ENCODE peak calls at places on chromosome 14, in seven cellular contexts. One of them, this sample, is unnamed.
A peak's percentile ranks its signal among the peaks of the same experiment; 100 is the strongest.

GRCh38 chr14:71454513-71455332 is 477.5 kb upstream of the RGS6 start:
- DNase-seq in A549: no peak
- DNase-seq in IMR-90: no peak
- DNase-seq in NB4: no peak
- DNase-seq in ovary: no peak
- DNase-seq in esophagus squamous epithelium: no peak
- DNase-seq in transverse colon: no peak
- DNase-seq in this sample: no peak

GRCh38 chr14:50233335-50234250 is 2.2 kb upstream of the SOS2 start:
- DNase-seq in IMR-90: no peak
- DNase-seq in A549: no peak
- DNase-seq in esophagus squamous epithelium: no peak
- DNase-seq in NB4: no peak
- DNase-seq in ovary: no peak
- DNase-seq in transverse colon: no peak
- DNase-seq in this sample: no peak

GRCh38 chr14:65173973-65174693 is 71.8 kb upstream of the MAX start:
- DNase-seq in esophagus squamous epithelium: no peak
- DNase-seq in NB4: no peak
- DNase-seq in A549: no peak
- DNase-seq in ovary: peak; percentile 48
- DNase-seq in transverse colon: no peak
- DNase-seq in IMR-90: no peak
- DNase-seq in this sample: no peak

GRCh38 chr14:104458845-104459244 is 120.7 kb upstream of the C14orf180 start:
- DNase-seq in NB4: no peak
- DNase-seq in IMR-90: no peak
- DNase-seq in esophagus squamous epithelium: no peak
- DNase-seq in ovary: peak; percentile 7
- DNase-seq in transverse colon: no peak
- DNase-seq in A549: no peak
- DNase-seq in this sample: no peak

GRCh38 chr14:36317650-36318049 is 2.8 kb downstream of the MBIP start:
- DNase-seq in transverse colon: no peak
- DNase-seq in IMR-90: peak; percentile 11
- DNase-seq in NB4: no peak
- DNase-seq in ovary: no peak
- DNase-seq in esophagus squamous epithelium: no peak
- DNase-seq in A549: peak; percentile 5
- DNase-seq in this sample: no peak

GRCh38 chr14:40447032-40447431 is 1014.8 kb upstream of the FBXO33 start:
- DNase-seq in NB4: no peak
- DNase-seq in transverse colon: no peak
- DNase-seq in ovary: no peak
- DNase-seq in IMR-90: no peak
- DNase-seq in esophagus squamous epithelium: no peak
- DNase-seq in A549: no peak
- DNase-seq in this sample: no peak

GRCh38 chr14:93042968-93043940 is 72.5 kb downstream of the ITPK1 start:
- DNase-seq in ovary: no peak
- DNase-seq in esophagus squamous epithelium: no peak
- DNase-seq in A549: peak; percentile 90
- DNase-seq in transverse colon: peak; percentile 92
- DNase-seq in IMR-90: peak; percentile 63
- DNase-seq in NB4: no peak
- DNase-seq in this sample: peak; percentile 88

GRCh38 chr14:49944501-49944900 is 51.6 kb downstream of the ARF6 start:
- DNase-seq in ovary: no peak
- DNase-seq in IMR-90: no peak
- DNase-seq in A549: no peak
- DNase-seq in NB4: no peak
- DNase-seq in esophagus squamous epithelium: no peak
- DNase-seq in transverse colon: no peak
- DNase-seq in this sample: no peak

GRCh38 chr14:30621354-30621953 is 665 bp upstream of the SCFD1 start:
- DNase-seq in transverse colon: peak; percentile 34
- DNase-seq in NB4: peak; percentile 48
- DNase-seq in ovary: no peak
- DNase-seq in A549: no peak
- DNase-seq in IMR-90: peak; percentile 3
- DNase-seq in esophagus squamous epithelium: peak; percentile 4
- DNase-seq in this sample: no peak

GRCh38 chr14:64787619-64788018 is 83.4 kb downstream of the PLEKHG3 start:
- DNase-seq in A549: no peak
- DNase-seq in NB4: no peak
- DNase-seq in esophagus squamous epithelium: no peak
- DNase-seq in IMR-90: no peak
- DNase-seq in ovary: no peak
- DNase-seq in transverse colon: no peak
- DNase-seq in this sample: no peak

GRCh38 chr14:65044596-65044959 is 57.7 kb downstream of the MAX start:
- DNase-seq in ovary: no peak
- DNase-seq in A549: no peak
- DNase-seq in transverse colon: peak; percentile 15
- DNase-seq in esophagus squamous epithelium: no peak
- DNase-seq in NB4: peak; percentile 99
- DNase-seq in IMR-90: no peak
- DNase-seq in this sample: no peak

GRCh38 chr14:79567306-79567705 is 644.0 kb downstream of the DIO2 start:
- DNase-seq in NB4: no peak
- DNase-seq in transverse colon: no peak
- DNase-seq in esophagus squamous epithelium: no peak
- DNase-seq in IMR-90: no peak
- DNase-seq in ovary: no peak
- DNase-seq in A549: no peak
- DNase-seq in this sample: no peak

GRCh38 chr14:31068235-31068634 is 42.1 kb upstream of the STRN3 start:
- DNase-seq in NB4: no peak
- DNase-seq in A549: no peak
- DNase-seq in IMR-90: no peak
- DNase-seq in ovary: no peak
- DNase-seq in transverse colon: no peak
- DNase-seq in esophagus squamous epithelium: no peak
- DNase-seq in this sample: no peak

GRCh38 chr14:69484444-69485113 is at the start of gene PLEKHD1:
- DNase-seq in IMR-90: no peak
- DNase-seq in A549: peak; percentile 51
- DNase-seq in NB4: no peak
- DNase-seq in ovary: no peak
- DNase-seq in transverse colon: no peak
- DNase-seq in esophagus squamous epithelium: no peak
- DNase-seq in this sample: no peak

GRCh38 chr14:60153996-60154395 is 11.2 kb downstream of the DHRS7 start:
- DNase-seq in A549: no peak
- DNase-seq in NB4: peak; percentile 74
- DNase-seq in ovary: no peak
- DNase-seq in transverse colon: no peak
- DNase-seq in esophagus squamous epithelium: no peak
- DNase-seq in IMR-90: no peak
- DNase-seq in this sample: no peak

GRCh38 chr14:78519863-78520262 is 349.7 kb downstream of the NRXN3 start:
- DNase-seq in IMR-90: peak; percentile 4
- DNase-seq in transverse colon: peak; percentile 8
- DNase-seq in A549: no peak
- DNase-seq in ovary: no peak
- DNase-seq in NB4: peak; percentile 42
- DNase-seq in esophagus squamous epithelium: no peak
- DNase-seq in this sample: no peak

GRCh38 chr14:67396381-67396965 is 15.5 kb downstream of the PLEK2 start:
- DNase-seq in transverse colon: no peak
- DNase-seq in A549: no peak
- DNase-seq in ovary: no peak
- DNase-seq in IMR-90: peak; percentile 32
- DNase-seq in esophagus squamous epithelium: no peak
- DNase-seq in NB4: no peak
- DNase-seq in this sample: no peak

GRCh38 chr14:60095781-60096450 is 4.2 kb downstream of the PCNX4 start:
- DNase-seq in NB4: no peak
- DNase-seq in esophagus squamous epithelium: no peak
- DNase-seq in transverse colon: no peak
- DNase-seq in IMR-90: peak; percentile 93
- DNase-seq in ovary: no peak
- DNase-seq in A549: no peak
- DNase-seq in this sample: no peak

DNA sequence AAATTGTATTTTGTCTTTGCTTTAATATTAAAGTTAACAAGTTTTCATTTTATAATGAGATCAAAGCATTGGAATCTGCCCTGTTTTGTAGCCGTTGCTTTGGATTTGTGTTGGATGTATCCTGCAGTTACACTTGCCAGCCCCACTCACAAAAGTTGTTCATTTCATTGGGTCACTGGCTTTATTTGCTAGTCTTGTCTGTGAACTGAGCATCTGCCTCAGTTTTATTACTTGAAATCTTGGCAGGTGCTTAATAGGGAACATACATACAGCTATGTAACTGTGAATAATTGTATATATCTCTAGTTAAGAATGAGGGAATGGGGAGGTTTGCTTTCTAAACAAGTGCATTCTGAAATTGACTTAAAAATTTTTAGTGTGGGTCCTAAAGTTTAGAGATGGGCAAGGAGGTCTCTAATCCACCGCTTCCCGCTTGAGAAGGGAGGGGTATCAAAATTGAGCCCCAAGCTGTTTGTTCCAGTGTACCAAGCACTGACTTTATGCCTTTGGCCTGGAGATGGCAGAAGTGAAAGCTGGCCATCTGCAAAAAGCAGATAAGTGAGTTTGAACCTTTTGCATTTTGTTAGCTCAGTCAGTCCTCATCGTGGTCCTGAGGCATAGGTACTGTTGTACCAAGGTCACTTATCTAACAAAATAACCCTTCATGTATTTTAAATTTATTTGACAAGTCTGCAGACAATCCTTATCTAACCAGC is 9.3 kb downstream of the EIF5 start:
- DNase-seq in esophagus squamous epithelium: no peak
- DNase-seq in ovary: no peak
- DNase-seq in IMR-90: no peak
- DNase-seq in transverse colon: no peak
- DNase-seq in NB4: no peak
- DNase-seq in A549: no peak
- DNase-seq in this sample: no peak
- TF ChIP-seq POLR2A in esophagus squamous epithelium: no peak
- TF ChIP-seq POLR2A in ovary: no peak
- TF ChIP-seq POLR2A in IMR-90: peak; percentile 50
- TF ChIP-seq POLR2A in transverse colon: no peak
- TF ChIP-seq POLR2A in NB4: no peak
- TF ChIP-seq POLR2A in A549: no peak
- TF ChIP-seq POLR2A in this sample: no peak

DNA sequence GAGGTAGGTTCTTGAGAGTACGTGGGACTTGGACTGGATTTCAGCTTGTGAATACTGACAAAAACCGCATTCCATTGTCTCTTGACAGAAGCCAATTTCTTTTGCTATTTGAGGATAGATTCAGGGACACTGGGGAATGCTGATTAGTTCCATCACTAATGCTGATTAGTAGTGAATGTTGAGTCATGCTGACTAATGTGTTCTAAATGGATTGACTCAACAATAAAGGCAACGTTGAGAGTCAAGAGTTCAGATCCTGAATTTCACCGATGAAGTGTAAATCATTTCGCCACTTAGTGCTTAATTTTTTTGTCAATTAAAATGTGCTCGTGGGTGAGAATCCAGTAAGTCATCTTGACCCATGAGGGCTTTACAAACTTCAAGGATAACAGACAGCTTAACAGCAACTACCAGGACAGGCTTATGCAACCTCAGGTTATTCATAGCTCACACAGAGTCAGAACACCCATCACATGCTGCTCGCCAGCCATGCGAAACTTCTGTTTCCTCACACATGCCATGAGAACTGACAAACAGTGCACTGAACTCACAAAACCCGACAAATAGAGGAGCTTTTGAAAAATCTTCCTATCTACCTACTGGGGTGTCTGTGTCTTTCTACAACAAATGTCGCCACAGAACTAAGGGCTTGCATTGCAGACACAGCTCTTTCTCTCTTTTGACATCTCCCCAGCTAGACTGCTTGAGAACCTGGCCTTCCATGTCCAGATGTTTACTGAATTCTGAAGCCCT is 316.5 kb downstream of the ZFP36L1 start:
- DNase-seq in esophagus squamous epithelium: no peak
- DNase-seq in A549: no peak
- DNase-seq in transverse colon: peak; percentile 35
- DNase-seq in IMR-90: peak; percentile 84
- DNase-seq in NB4: peak; percentile 8
- DNase-seq in ovary: no peak
- DNase-seq in this sample: no peak
- TF ChIP-seq POLR2A in esophagus squamous epithelium: no peak
- TF ChIP-seq POLR2A in A549: no peak
- TF ChIP-seq POLR2A in transverse colon: no peak
- TF ChIP-seq POLR2A in IMR-90: no peak
- TF ChIP-seq POLR2A in NB4: no peak
- TF ChIP-seq POLR2A in ovary: no peak
- TF ChIP-seq POLR2A in this sample: no peak

DNA sequence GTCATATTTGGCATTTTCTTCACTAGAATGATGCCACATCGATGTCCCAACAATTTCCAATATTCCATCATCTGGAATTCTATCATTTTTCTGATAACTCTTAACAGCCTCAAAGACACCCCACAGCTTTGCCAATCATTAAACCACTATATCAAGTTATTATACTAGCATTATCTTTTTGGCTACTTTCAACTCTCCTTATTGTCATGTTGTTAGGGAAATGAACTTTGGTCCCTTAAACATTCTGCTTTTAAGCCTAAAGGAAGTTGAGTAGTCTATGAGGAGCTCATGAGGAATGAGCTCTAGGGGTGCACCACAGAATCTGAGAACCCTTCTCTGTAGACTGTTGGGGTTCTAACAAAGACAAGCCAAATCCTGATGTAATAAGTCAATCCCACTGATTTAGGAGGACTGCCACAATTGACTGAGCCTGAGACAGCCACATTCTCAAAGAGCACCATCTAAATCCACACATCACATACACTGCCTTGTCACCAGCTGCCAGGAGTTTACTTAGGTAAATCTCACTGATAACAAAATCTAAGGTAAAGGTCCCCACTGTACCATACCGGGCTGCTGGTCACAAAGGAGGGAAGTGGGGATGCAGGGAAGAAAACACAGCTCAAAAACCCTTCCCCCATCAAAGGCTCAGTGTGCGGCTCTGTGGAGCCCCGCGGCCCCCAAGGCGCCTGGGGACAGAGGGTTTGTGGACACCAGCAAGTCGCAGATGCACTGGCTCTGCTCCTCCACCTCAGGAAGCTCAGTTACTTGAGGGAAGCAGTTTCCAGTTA is 58.2 kb downstream of the SETD3 start:
- DNase-seq in transverse colon: peak; percentile 43
- DNase-seq in ovary: no peak
- DNase-seq in A549: no peak
- DNase-seq in esophagus squamous epithelium: no peak
- DNase-seq in IMR-90: no peak
- DNase-seq in NB4: no peak
- DNase-seq in this sample: no peak
- TF ChIP-seq POLR2A in transverse colon: no peak
- TF ChIP-seq POLR2A in ovary: no peak
- TF ChIP-seq POLR2A in A549: no peak
- TF ChIP-seq POLR2A in esophagus squamous epithelium: no peak
- TF ChIP-seq POLR2A in IMR-90: no peak
- TF ChIP-seq POLR2A in NB4: no peak
- TF ChIP-seq POLR2A in this sample: no peak

DNA sequence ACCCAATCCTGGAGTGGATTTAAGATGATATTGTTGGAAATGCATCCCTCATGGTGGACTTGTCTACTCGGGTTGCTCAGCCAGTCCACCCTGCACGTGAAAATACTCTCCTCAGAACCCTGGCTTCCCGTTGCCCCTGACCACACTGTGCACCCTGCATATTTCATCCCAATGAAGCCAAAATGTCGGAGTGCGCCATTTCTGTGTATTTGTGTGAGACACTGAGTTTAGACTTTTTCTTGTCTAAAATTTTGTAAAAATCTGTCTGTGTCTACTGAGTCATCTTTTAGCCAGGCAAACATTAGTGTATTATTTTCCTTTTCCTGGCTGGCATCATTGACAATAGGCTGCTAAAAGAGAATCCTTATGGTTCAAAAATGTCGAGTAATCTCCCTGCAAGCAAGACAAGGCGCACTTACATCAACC is 485 bp upstream of the PNMA1 start:
- DNase-seq in A549: peak; percentile 52
- DNase-seq in transverse colon: no peak
- DNase-seq in NB4: no peak
- DNase-seq in esophagus squamous epithelium: no peak
- DNase-seq in ovary: no peak
- DNase-seq in IMR-90: peak; percentile 42
- DNase-seq in this sample: no peak
- TF ChIP-seq POLR2A in A549: no peak
- TF ChIP-seq POLR2A in transverse colon: no peak
- TF ChIP-seq POLR2A in NB4: no peak
- TF ChIP-seq POLR2A in esophagus squamous epithelium: no peak
- TF ChIP-seq POLR2A in ovary: no peak
- TF ChIP-seq POLR2A in IMR-90: no peak
- TF ChIP-seq POLR2A in this sample: no peak

This sample was measured in H54.